ENCODE peak calls at places on chromosomes 7 and 10, in seven cellular contexts. Y is progenitor cell of endocrine pancreas; O is AG10803; Z is AG09309; U is CD8-positive, alpha-beta T cell; A is neural progenitor cell; N is lower lobe of right lung. L is an unnamed sample.
A peak's percentile ranks its signal among the peaks of the same experiment; 100 is the strongest.

GRCh38 chr7:156545989-156546388 is 94.6 kb upstream of the RNF32 start:
- DNase-seq in O (no peak), U (no peak), A (peak; percentile 22), N (no peak), Y (no peak), Z (no peak), L (no peak)

GRCh38 chr10:102394801-102395676 is 466 bp upstream of the NFKB2 start:
- DNase-seq in A (peak; percentile 94), N (peak; percentile 89), Z (peak; percentile 28), O (peak; percentile 18), U (peak; percentile 93), Y (peak; percentile 79), L (peak; percentile 93)

GRCh38 chr7:150940446-150941102 is 37.5 kb downstream of the KCNH2 start:
- DNase-seq in O (no peak), A (no peak), Z (no peak), N (no peak), U (no peak), Y (no peak), L (no peak)

GRCh38 chr7:668139-668871 is 58.2 kb upstream of the DNAAF5 start:
- DNase-seq in Z (peak; percentile 46), U (no peak), A (no peak), Y (no peak), N (no peak), O (peak; percentile 80), L (no peak)

GRCh38 chr10:131112691-131113090 is 198.8 kb downstream of the TCERG1L start:
- DNase-seq in A (no peak), O (no peak), Z (no peak), U (no peak), Y (no peak), N (peak; percentile 17), L (no peak)

GRCh38 chr7:69845721-69846495 is 247.6 kb downstream of the AUTS2 start:
- DNase-seq in Y (no peak), U (no peak), N (no peak), A (no peak), O (peak; percentile 26), Z (no peak), L (peak; percentile 26)

GRCh38 chr7:36153571-36154097 is 580 bp downstream of the EEPD1 start:
- DNase-seq in N (peak; percentile 76), Z (no peak), O (no peak), Y (peak; percentile 30), U (no peak), A (no peak), L (no peak)

GRCh38 chr10:69379800-69380199 is 36.9 kb downstream of the TACR2 start:
- DNase-seq in N (no peak), A (no peak), Y (no peak), O (no peak), U (no peak), Z (no peak), L (no peak)

GRCh38 chr10:33302188-33302829 is 32.2 kb downstream of the NRP1 start:
- DNase-seq in O (no peak), Y (no peak), Z (no peak), N (no peak), A (no peak), U (no peak), L (no peak)

GRCh38 chr10:61701055-61701705 is 38.5 kb downstream of the CABCOCO1 start:
- DNase-seq in U (no peak), Z (no peak), O (no peak), N (no peak), A (no peak), Y (no peak), L (no peak)
- TF ChIP-seq CTCF in U (no peak), Z (no peak), O (peak; percentile 22), N (no peak), A (no peak), Y (no peak), L (no peak)

GRCh38 chr10:78205457-78205856 is 171.8 kb downstream of the RPS24 start:
- DNase-seq in Z (no peak), N (no peak), O (no peak), U (no peak), Y (no peak), A (no peak), L (peak; percentile 43)

GRCh38 chr10:78199759-78200158 is 166.1 kb downstream of the RPS24 start:
- DNase-seq in N (no peak), O (no peak), Z (no peak), Y (no peak), A (no peak), U (no peak), L (no peak)

GRCh38 chr10:78203915-78204818 is 170.5 kb downstream of the RPS24 start:
- DNase-seq in A (no peak), U (no peak), O (peak; percentile 58), N (peak; percentile 62), Z (no peak), Y (no peak), L (no peak)

GRCh38 chr10:78200686-78201085 is 167.0 kb downstream of the RPS24 start:
- DNase-seq in O (no peak), Y (no peak), A (no peak), Z (no peak), U (no peak), N (no peak), L (no peak)

GRCh38 chr10:78202386-78202785 is 168.7 kb downstream of the RPS24 start:
- DNase-seq in U (no peak), Z (no peak), A (no peak), Y (no peak), N (no peak), O (no peak), L (no peak)
- TF ChIP-seq CTCF in U (no peak), Z (no peak), A (no peak), Y (no peak), N (no peak), O (no peak), L (no peak)

DNA sequence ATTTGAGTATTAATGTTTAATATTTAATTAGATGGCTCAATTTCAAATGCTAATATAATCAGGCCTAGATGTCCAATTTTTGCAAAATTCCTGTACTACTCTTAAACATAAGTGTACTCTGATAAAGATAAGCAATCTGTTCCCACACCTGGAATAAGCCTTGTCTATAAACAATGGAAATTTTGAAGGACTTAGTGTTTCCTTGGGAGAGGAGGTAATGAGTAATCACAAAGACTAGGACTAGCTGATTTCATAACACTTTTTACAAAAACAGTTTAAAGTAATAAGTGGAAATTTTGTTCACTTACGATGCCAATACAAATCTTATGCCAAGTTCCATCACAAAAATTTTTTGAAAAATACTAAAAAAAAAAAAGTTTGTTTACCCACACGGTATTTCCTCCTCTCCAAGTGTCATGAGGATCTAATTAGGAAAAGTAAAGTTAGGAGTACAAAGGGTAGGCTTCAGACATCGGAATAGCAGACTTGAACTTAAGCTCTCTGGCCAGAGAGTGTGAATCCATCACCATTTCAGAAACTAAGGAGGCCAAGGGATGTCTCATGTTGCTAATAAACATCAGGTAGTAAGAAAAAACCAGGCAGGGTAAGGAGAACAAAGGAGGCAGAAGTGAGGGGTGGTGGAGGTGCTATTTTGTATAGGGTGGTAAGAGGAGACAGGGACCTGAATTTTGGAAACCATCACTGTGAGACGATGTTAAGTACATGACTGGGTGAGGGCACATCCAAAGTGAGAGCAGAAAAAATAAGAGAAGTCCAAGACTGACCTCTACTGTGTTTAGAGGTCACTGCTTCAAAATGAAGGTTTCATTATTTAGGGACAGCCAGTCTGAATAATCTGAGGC is 61.3 kb downstream of the RAPGEF5 start:
- DNase-seq in N (no peak), U (no peak), A (peak; percentile 34), O (peak; percentile 35), Y (no peak), Z (no peak), L (no peak)
- TF ChIP-seq CTCF in N (no peak), U (no peak), A (peak; percentile 48), O (peak; percentile 32), Y (peak; percentile 22), Z (peak; percentile 32), L (no peak)

GRCh38 chr7:100629117-100629711 is 12.1 kb downstream of the TFR2 start:
- DNase-seq in A (peak; percentile 77), N (no peak), U (peak; percentile 11), Y (no peak), O (no peak), Z (no peak), L (peak; percentile 71)
- TF ChIP-seq CTCF in A (peak; percentile 68), N (peak; percentile 14), U (peak; percentile 17), Y (peak; percentile 37), O (peak; percentile 26), Z (peak; percentile 42), L (peak; percentile 61)

GRCh38 chr7:55550010-55550409 is 22.3 kb downstream of the VOPP1 start:
- DNase-seq in A (no peak), U (no peak), O (no peak), N (no peak), Y (no peak), Z (no peak), L (peak; percentile 77)
- TF ChIP-seq CTCF in A (peak; percentile 18), U (no peak), O (no peak), N (peak; percentile 34), Y (no peak), Z (no peak), L (peak; percentile 87)

DNA sequence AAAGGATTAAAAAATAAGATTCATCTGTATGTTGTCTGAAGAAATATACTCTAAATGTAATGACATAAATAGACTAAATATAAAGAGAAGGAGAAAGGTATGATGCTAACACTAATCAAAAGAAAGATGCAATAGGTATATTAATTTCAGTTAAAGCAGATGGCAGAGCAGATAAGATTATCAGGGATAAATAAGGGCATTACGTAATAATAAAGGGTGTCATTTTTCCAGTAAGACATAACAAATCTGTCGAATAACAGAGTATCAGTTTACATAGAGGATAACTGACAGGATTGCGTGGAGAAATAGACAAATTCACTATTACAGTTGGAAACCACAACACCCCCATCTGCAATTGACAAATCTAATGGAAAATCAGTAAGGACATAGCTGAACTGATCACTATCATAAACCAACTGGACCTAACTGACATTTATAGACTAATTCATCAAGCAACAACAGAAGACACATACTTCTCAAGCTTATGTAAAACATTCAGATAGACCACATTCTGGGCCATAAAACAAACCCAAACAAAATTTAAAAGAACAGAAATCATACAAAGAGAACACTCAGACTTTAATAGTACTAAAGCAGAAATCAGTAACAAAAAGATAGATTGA is 384.1 kb upstream of the COBL start:
- DNase-seq in N (no peak), O (no peak), Z (no peak), A (no peak), Y (no peak), U (no peak), L (no peak)
- TF ChIP-seq CTCF in N (no peak), O (no peak), Z (no peak), A (no peak), Y (no peak), U (no peak), L (no peak)

L was measured in GM12865.